ENCODE peak calls at places on chromosome 3, in seven cellular contexts. C is SK-N-SH, P is HCT116, B is K562, T is HepG2, M is H1, X is GM12878. D is an unnamed sample. For H3K4me1, the result is how much of the 10 kb centered on the place peaks cover.

GRCh38 chr3:65020233-65020632 is 332.4 kb upstream of the ADAMTS9 start:
- DNase-seq in C (no peak), P (no peak), B (no peak), T (no peak), M (no peak), X (no peak), D (no peak)

GRCh38 chr3:53255360-53255774 is 455 bp downstream of the TKT start:
- DNase-seq in C (no peak), P (no peak), B (no peak), T (no peak), M (no peak), X (no peak), D (no peak)

GRCh38 chr3:172918165-172918564 is 167.6 kb downstream of the ECT2 start:
- DNase-seq in C (no peak), P (no peak), B (peak), T (peak), M (no peak), X (no peak), D (no peak)

GRCh38 chr3:39707314-39707909 is 102.0 kb upstream of the MYRIP start:
- DNase-seq in C (peak), P (peak), B (peak), T (peak), M (no peak), X (no peak), D (no peak)

GRCh38 chr3:129836381-129837056 is 57.0 kb downstream of the TMCC1 start:
- DNase-seq in C (no peak), P (no peak), B (no peak), T (no peak), M (no peak), X (no peak), D (no peak)

GRCh38 chr3:171981271-171981605 is 58.1 kb upstream of the FNDC3B start:
- DNase-seq in C (no peak), P (no peak), B (no peak), T (no peak), M (no peak), X (no peak), D (no peak)

GRCh38 chr3:128278130-128278529 is 124.8 kb downstream of the EEFSEC start:
- DNase-seq in C (peak), P (no peak), B (no peak), T (no peak), M (no peak), X (no peak), D (no peak)

GRCh38 chr3:131231710-131232348 is 149.7 kb upstream of the NUDT16 start:
- DNase-seq in C (peak), P (no peak), B (no peak), T (peak), M (no peak), X (no peak), D (no peak)

GRCh38 chr3:39420537-39420936 is 14.0 kb downstream of the RPSA start:
- DNase-seq in C (no peak), P (no peak), B (peak), T (no peak), M (no peak), X (no peak), D (no peak)

GRCh38 chr3:71301001-71301400 is 282.5 kb downstream of the FOXP1 start:
- DNase-seq in C (no peak), P (no peak), B (no peak), T (no peak), M (no peak), X (peak), D (no peak)

GRCh38 chr3:56940989-56941388 is 119.5 kb upstream of the SPATA12 start:
- DNase-seq in C (no peak), P (no peak), B (no peak), T (no peak), M (no peak), X (no peak), D (no peak)

GRCh38 chr3:133330542-133330941 is 69.3 kb upstream of the BFSP2 start:
- DNase-seq in C (no peak), P (no peak), B (no peak), T (no peak), M (no peak), X (no peak), D (no peak)

GRCh38 chr3:138938056-138938876 is 8.7 kb downstream of the FOXL2 start:
- DNase-seq in C (no peak), P (no peak), B (peak), T (no peak), M (no peak), X (no peak), D (no peak)

GRCh38 chr3:32077260-32078084 is 28.9 kb upstream of the GPD1L start:
- DNase-seq in C (no peak), P (no peak), B (peak), T (peak), M (no peak), X (no peak), D (no peak)

GRCh38 chr3:11118181-11118682 is 36.1 kb upstream of the HRH1 start:
- DNase-seq in C (no peak), P (no peak), B (no peak), T (no peak), M (no peak), X (no peak), D (no peak)
- TF ChIP-seq SIN3A in C (no peak), P (no peak), B (no peak), T (no peak), M (no peak), X (no peak), D (no peak)

GRCh38 chr3:46946856-46947544 is 29.5 kb downstream of the CCDC12 start:
- DNase-seq in C (peak), P (no peak), B (peak), T (peak), M (no peak), X (no peak), D (no peak)
- H3K4me1 ChIP-seq in C (under half), P (half or more), B (half or more), T (half or more), M (under half), X (under half), D (half or more)

DNA sequence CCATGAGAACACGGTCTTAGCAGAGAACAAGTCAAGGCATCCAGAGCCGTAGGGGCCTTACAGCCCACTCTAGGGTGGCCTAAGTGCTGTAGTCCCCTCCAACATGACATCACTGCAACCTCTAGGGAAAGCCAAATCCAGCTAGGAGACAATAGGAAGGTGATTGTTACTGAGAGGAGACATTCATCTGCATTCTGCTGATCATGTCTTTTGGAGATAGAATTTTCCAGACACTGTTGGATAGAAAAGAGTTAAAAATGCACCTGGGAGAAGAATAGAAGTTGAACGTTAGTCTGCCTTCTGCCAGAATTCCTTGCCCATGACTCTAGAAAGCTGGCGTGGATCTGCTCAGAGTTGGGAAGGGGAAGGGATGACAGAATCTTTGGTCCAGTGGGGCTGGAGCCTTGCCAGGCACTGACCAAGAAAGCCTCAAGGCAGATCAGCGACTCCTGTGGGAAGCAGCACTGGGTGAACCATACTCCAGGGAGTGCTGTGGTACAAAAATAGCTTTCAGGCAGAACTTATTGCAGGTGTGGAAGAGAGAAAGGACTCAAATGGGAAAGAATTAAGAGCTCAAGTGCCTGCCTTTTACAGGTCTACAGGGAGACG is 44.8 kb upstream of the RAF1 start:
- DNase-seq in C (no peak), P (no peak), B (no peak), T (no peak), M (no peak), X (no peak), D (no peak)
- TF ChIP-seq SIN3A in C (no peak), P (no peak), B (no peak), T (no peak), M (no peak), X (no peak), D (no peak)

DNA sequence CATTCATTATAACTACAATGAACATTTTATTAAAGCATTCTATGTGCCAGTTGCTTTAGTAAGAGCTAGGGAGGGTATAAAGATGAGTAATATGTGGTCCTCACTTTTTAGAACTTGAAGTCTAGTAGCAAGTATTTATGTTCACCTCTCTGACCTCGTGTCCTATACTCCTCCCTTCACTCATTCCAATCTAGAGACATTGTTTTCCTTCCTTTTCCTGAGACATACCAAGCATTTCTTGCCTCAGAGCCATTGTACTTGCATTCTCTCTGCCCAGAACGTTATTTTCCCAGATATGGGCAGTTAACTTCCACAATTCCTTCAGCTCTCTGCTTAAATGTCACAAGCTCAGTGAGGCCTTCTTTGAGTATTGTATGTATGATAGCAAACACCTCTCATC is 408.6 kb downstream of the PDCD6IP start:
- DNase-seq in C (no peak), P (no peak), B (no peak), T (no peak), M (no peak), X (no peak), D (no peak)
- H3K4me1 ChIP-seq in C (under half), P (under half), B (under half), T (under half), M (under half), X (under half), D (under half)

GRCh38 chr3:5188419-5189405 is 1.2 kb downstream of the EDEM1 start:
- DNase-seq in C (peak), P (no peak), B (peak), T (peak), M (no peak), X (no peak), D (no peak)
- TF ChIP-seq SIN3A in C (no peak), P (no peak), B (no peak), T (peak), M (peak), X (no peak), D (no peak)

D was measured in Panc1.